ENCODE peak calls at places on chromosome 17, in ten cellular contexts. R is testis, Z is breast epithelium, D is fibroblast of mammary gland, X is GM10248, G is fibroblast of pulmonary artery, E is A549, W is PC-3, I is foreskin fibroblast, H is type B pancreatic cell. U is an unnamed sample.
A peak's percentile ranks its signal among the peaks of the same experiment; 100 is the strongest.

GRCh38 chr17:58280480-58281217 is at the start of gene MPO:
- DNase-seq in R (no peak), Z (no peak), D (no peak), X (peak; percentile 15), G (no peak), E (no peak), W (no peak), I (no peak), H (no peak), U (peak; percentile 69)

GRCh38 chr17:73786286-73786743 is 142.1 kb upstream of the SDK2 start:
- DNase-seq in R (peak; percentile 26), Z (peak; percentile 42), D (peak; percentile 50), X (no peak), G (no peak), E (peak; percentile 54), W (peak; percentile 53), I (no peak), H (no peak), U (no peak)

GRCh38 chr17:46978489-46979022 is 497 bp downstream of the RPRML start:
- DNase-seq in R (no peak), Z (no peak), D (no peak), X (no peak), G (no peak), E (peak; percentile 36), W (peak; percentile 19), I (no peak), H (no peak), U (no peak)

GRCh38 chr17:49959183-49959935 is 9.6 kb upstream of the DLX4 start:
- DNase-seq in R (no peak), Z (no peak), D (no peak), X (no peak), G (no peak), E (peak; percentile 27), W (peak; percentile 71), I (no peak), H (no peak), U (no peak)

GRCh38 chr17:19533036-19533717 is 477 bp upstream of the SLC47A1 start:
- DNase-seq in R (no peak), Z (no peak), D (no peak), X (no peak), G (no peak), E (no peak), W (no peak), I (no peak), H (no peak), U (no peak)

GRCh38 chr17:42329025-42329976 is 41.0 kb downstream of the STAT5A start:
- DNase-seq in R (no peak), Z (no peak), D (peak; percentile 63), X (no peak), G (peak; percentile 78), E (peak; percentile 95), W (no peak), I (peak; percentile 60), H (no peak), U (no peak)

GRCh38 chr17:78735832-78736525 is 46.1 kb downstream of the CYTH1 start:
- DNase-seq in R (no peak), Z (no peak), D (peak; percentile 24), X (no peak), G (peak; percentile 32), E (peak; percentile 49), W (peak; percentile 91), I (no peak), H (no peak), U (no peak)

GRCh38 chr17:40515491-40516041 is 14.1 kb upstream of the TNS4 start:
- DNase-seq in R (no peak), Z (no peak), D (no peak), X (no peak), G (no peak), E (no peak), W (no peak), I (no peak), H (no peak), U (no peak)

GRCh38 chr17:74814453-74814852 is 38.3 kb upstream of the NAT9 start:
- DNase-seq in R (no peak), Z (no peak), D (no peak), X (no peak), G (no peak), E (no peak), W (peak; percentile 27), I (no peak), H (no peak), U (no peak)

GRCh38 chr17:74816883-74817620 is 40.9 kb upstream of the NAT9 start:
- DNase-seq in R (no peak), Z (no peak), D (no peak), X (no peak), G (no peak), E (no peak), W (no peak), I (no peak), H (no peak), U (no peak)

GRCh38 chr17:74815067-74815466 is 38.9 kb upstream of the NAT9 start:
- DNase-seq in R (no peak), Z (no peak), D (no peak), X (no peak), G (no peak), E (no peak), W (no peak), I (no peak), H (no peak), U (no peak)

GRCh38 chr17:74813793-74814192 is 37.6 kb upstream of the NAT9 start:
- DNase-seq in R (no peak), Z (no peak), D (no peak), X (no peak), G (no peak), E (no peak), W (no peak), I (no peak), H (no peak), U (no peak)

DNA sequence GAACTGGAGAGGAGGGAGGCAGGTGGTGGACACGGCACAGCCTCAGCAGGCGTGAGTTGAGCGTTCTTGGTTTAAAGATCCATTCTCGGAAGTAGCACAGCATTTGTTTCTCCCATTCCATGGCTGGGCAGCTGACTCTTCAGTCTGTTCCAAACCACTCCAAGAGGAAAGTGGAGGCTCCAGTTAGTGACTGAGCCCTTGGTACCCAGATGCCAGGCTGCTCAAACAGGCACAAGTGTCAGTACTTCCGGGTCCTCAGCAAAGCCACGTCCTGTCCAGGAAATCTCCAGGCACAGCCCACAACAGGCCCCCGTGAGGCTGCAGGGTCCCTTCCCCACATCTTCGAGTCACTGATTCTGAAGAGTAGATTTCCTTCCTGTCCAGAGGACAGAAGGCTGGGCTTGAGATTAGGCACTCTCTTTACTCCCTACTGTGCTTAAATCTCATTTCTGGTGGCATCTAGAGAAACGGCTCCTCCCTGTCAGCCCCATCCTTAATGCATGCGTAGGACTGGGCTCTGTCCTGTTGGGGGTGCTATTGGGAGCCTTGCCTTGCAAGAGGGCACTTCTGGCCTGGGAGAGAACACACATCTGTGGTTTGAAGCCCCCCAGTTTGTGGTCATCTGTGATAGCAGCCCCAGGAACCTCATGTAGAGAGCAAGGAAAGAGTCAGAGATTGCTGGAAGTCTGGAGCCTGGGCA is 39.7 kb upstream of the NAT9 start:
- DNase-seq in R (no peak), Z (no peak), D (no peak), X (no peak), G (no peak), E (no peak), W (no peak), I (no peak), H (no peak), U (no peak)
- TF ChIP-seq CTCF in R (no peak), Z (no peak), D (peak; percentile 22), X (no peak), G (peak; percentile 29), E (no peak), W (peak; percentile 50), I (no peak), H (no peak), U (no peak)

GRCh38 chr17:44110823-44111633 is 12.4 kb downstream of the HDAC5 start:
- DNase-seq in R (peak; percentile 98), Z (peak; percentile 98), D (peak; percentile 84), X (peak; percentile 87), G (peak; percentile 91), E (peak; percentile 86), W (peak; percentile 88), I (peak; percentile 92), H (peak; percentile 86), U (peak; percentile 97)

GRCh38 chr17:44113382-44113781 is 10.1 kb downstream of the HDAC5 start:
- DNase-seq in R (no peak), Z (no peak), D (no peak), X (no peak), G (no peak), E (no peak), W (no peak), I (no peak), H (no peak), U (no peak)

GRCh38 chr17:44110011-44110686 is 13.3 kb downstream of the HDAC5 start:
- DNase-seq in R (no peak), Z (no peak), D (no peak), X (no peak), G (no peak), E (no peak), W (no peak), I (no peak), H (no peak), U (no peak)

GRCh38 chr17:44112284-44113280 is 10.9 kb downstream of the HDAC5 start:
- DNase-seq in R (peak; percentile 35), Z (no peak), D (no peak), X (no peak), G (no peak), E (no peak), W (no peak), I (no peak), H (no peak), U (no peak)

DNA sequence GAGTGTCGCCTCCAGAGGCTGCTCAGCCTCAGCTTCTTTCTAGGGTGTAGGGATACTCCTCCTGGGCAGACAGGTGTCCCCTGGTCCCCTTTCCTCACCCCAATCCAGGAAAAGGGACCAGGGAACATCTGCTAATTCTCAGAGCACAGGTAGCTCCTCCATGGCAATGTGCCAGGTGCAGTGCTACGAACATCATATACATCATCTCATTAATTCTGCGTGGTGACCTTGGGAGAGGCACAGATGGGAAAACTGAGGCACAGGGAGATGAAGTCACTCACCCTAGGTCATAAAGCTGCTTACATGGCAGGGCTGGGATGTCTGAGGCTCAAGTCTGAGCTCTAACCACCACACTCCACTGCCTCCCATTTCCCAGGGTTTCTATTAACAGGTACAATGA is 11.7 kb downstream of the HDAC5 start:
- DNase-seq in R (no peak), Z (no peak), D (no peak), X (no peak), G (no peak), E (no peak), W (no peak), I (no peak), H (no peak), U (no peak)
- TF ChIP-seq CTCF in R (no peak), Z (no peak), D (no peak), X (no peak), G (no peak), E (no peak), W (no peak), I (no peak), H (no peak), U (no peak)

GRCh38 chr17:17774009-17774881 is 62.5 kb downstream of the SREBF1 start:
- DNase-seq in R (peak; percentile 61), Z (peak; percentile 73), D (peak; percentile 70), X (no peak), G (peak; percentile 51), E (peak; percentile 74), W (peak; percentile 65), I (no peak), H (no peak), U (no peak)
- TF ChIP-seq CTCF in R (no peak), Z (peak; percentile 23), D (peak; percentile 45), X (no peak), G (peak; percentile 45), E (peak; percentile 45), W (peak; percentile 78), I (peak; percentile 16), H (no peak), U (peak; percentile 37)

DNA sequence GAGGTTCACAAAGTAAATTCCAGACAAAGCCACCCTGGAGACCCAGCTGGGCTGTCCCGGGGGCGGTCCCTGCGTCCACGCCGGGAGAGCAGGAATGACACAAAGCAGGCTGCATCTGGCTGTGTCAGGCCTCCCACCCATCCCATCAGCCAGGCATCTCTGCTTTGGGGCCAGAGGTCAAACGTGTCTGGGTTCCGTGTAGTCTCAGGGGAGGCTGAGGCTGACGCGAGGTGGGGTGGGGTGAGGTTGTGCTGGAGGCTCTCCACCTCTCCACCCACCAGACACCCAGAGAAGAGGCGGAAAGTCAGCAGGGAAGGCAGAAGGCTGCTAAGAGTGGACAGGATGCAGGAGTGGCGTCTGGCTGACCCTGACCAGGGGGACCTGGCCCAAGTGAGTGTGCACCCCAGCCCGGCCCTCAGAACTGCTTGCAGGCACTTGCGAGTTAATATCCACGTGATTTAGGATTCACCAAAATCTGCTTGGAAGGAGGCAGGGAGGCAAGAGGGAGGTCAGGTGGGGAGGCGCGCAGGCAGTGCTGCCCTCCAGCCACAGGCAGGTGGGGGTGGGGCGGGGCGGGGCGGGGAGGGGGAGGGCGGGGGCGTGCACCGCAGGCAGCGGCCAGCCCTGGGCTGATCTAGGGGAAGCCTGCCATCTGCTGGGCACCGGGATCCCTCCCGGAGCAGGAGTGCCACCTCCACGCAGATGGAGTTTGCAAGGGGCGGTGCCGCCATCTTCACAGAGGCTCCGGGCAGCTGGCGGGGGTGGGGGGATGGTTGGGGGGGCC is 44.3 kb downstream of the TBC1D16 start:
- DNase-seq in R (peak; percentile 91), Z (peak; percentile 87), D (peak; percentile 74), X (peak; percentile 76), G (peak; percentile 78), E (peak; percentile 88), W (peak; percentile 92), I (peak; percentile 82), H (peak; percentile 86), U (peak; percentile 93)
- TF ChIP-seq CTCF in R (peak; percentile 15), Z (no peak), D (peak; percentile 48), X (peak; percentile 55), G (peak; percentile 51), E (peak; percentile 88), W (peak; percentile 42), I (peak; percentile 41), H (peak; percentile 78), U (peak; percentile 83)